ENCODE peak calls at places on chromosomes 4 and X, in ten cellular contexts. E, I, M, G, J, F, K, W, L and C are unnamed samples.

GRCh38 chr4:8893624-8894423 is 22.2 kb upstream of the HMX1 start:
- DNase-seq in G (no peak), J (no peak), W (no peak), I (no peak), K (no peak), F (no peak), M (no peak), E (peak), L (no peak), C (no peak)

GRCh38 chr4:30879841-30880240 is 159.7 kb downstream of the PCDH7 start:
- DNase-seq in E (no peak), G (no peak), M (no peak), W (no peak), J (no peak), L (no peak), K (no peak), F (no peak), I (no peak), C (no peak)

GRCh38 chr4:102196221-102196620 is 149.1 kb downstream of the SLC39A8 start:
- DNase-seq in I (no peak), K (no peak), J (no peak), M (peak), E (no peak), W (no peak), L (peak), F (peak), G (no peak), C (no peak)

GRCh38 chrX:12174358-12174757 is 36.1 kb downstream of the FRMPD4 start:
- DNase-seq in K (no peak), W (no peak), L (peak), G (no peak), F (no peak), M (no peak), E (no peak), I (no peak), J (no peak), C (no peak)

GRCh38 chr4:127120706-127121105 is 512.1 kb upstream of the INTU start:
- DNase-seq in K (no peak), M (no peak), J (no peak), L (no peak), F (no peak), E (no peak), G (no peak), W (no peak), I (no peak), C (no peak)

GRCh38 chr4:13103382-13104015 is 380.6 kb downstream of the RAB28 start:
- DNase-seq in M (no peak), J (no peak), K (no peak), G (no peak), W (no peak), F (no peak), L (no peak), I (no peak), E (no peak), C (no peak)

GRCh38 chr4:48653217-48654014 is 126.7 kb downstream of the FRYL start:
- DNase-seq in M (peak), W (peak), J (peak), G (no peak), F (no peak), L (peak), K (peak), E (peak), I (no peak), C (peak)

GRCh38 chrX:64394874-64395567 is at the start of gene MTMR8:
- DNase-seq in W (peak), G (peak), E (peak), L (no peak), M (peak), I (peak), J (peak), F (peak), K (peak), C (peak)

GRCh38 chr4:185892165-185892564 is 80.2 kb upstream of the SORBS2 start:
- DNase-seq in I (no peak), W (no peak), E (no peak), M (no peak), K (no peak), J (no peak), F (no peak), G (no peak), L (no peak), C (no peak)

GRCh38 chrX:38668788-38669187 is 107.4 kb downstream of the TSPAN7 start:
- DNase-seq in G (no peak), K (no peak), E (no peak), M (no peak), I (no peak), L (no peak), J (no peak), W (no peak), F (no peak), C (no peak)

GRCh38 chr4:76219299-76220055 is 5.9 kb upstream of the SCARB2 start:
- DNase-seq in M (peak), W (no peak), E (no peak), L (peak), J (no peak), F (peak), G (no peak), I (no peak), K (no peak), C (no peak)

GRCh38 chrX:45208121-45208856 is 7.6 kb upstream of the DIPK2B start:
- DNase-seq in G (no peak), K (no peak), E (no peak), W (no peak), M (no peak), J (no peak), L (no peak), F (no peak), I (no peak), C (no peak)

GRCh38 chr4:19005211-19005610 is 983.7 kb upstream of the LCORL start:
- DNase-seq in J (no peak), I (no peak), L (peak), W (no peak), G (no peak), E (no peak), F (no peak), K (no peak), M (peak), C (no peak)

GRCh38 chr4:183142566-183143545 is 43.8 kb downstream of the WWC2 start:
- DNase-seq in G (no peak), E (no peak), I (no peak), K (peak), M (peak), W (peak), F (peak), J (peak), L (peak), C (peak)

GRCh38 chr4:55675196-55675793 is 39.2 kb upstream of the NMU start:
- DNase-seq in F (no peak), E (no peak), I (no peak), L (no peak), W (no peak), G (no peak), K (no peak), J (no peak), M (no peak), C (no peak)

GRCh38 chr4:130479020-130479419 is 1383.1 kb downstream of the C4orf33 start:
- DNase-seq in L (peak), W (no peak), E (no peak), I (no peak), J (no peak), F (peak), G (no peak), K (no peak), M (peak), C (no peak)

GRCh38 chrX:155966876-155967275 is 30.6 kb upstream of the IL9R start:
- DNase-seq in M (peak), J (peak), W (no peak), K (no peak), G (peak), E (peak), L (peak), F (peak), I (no peak), C (no peak)

GRCh38 chr4:6465985-6466384 is 6.4 kb downstream of the PPP2R2C start:
- DNase-seq in M (no peak), I (no peak), F (no peak), K (no peak), J (no peak), E (no peak), L (no peak), W (no peak), G (no peak), C (no peak)

GRCh38 chr4:6032249-6033244 is 14.3 kb upstream of the C4orf50 start:
- DNase-seq in L (no peak), K (no peak), E (no peak), J (peak), F (no peak), W (no peak), I (no peak), M (no peak), G (no peak), C (no peak)

GRCh38 chr4:94256833-94257232 is 49.2 kb downstream of the SMARCAD1 start:
- DNase-seq in L (no peak), I (no peak), F (no peak), E (no peak), G (no peak), K (no peak), M (peak), W (no peak), J (no peak), C (no peak)

GRCh38 chr4:176499518-176499917 is 179.8 kb downstream of the SPCS3 start:
- DNase-seq in J (no peak), L (peak), W (no peak), F (peak), M (peak), G (no peak), I (no peak), E (no peak), K (no peak), C (no peak)

GRCh38 chr4:169312690-169313422 is 42.1 kb upstream of the SH3RF1 start:
- DNase-seq in J (no peak), K (no peak), G (no peak), I (no peak), F (no peak), W (no peak), L (no peak), E (no peak), M (no peak), C (no peak)

GRCh38 chrX:151397741-151398070 is 700 bp downstream of the VMA21 start:
- DNase-seq in L (no peak), E (no peak), M (peak), G (no peak), W (no peak), J (no peak), K (no peak), F (no peak), I (no peak), C (no peak)

GRCh38 chr4:52670739-52671138 is 11.6 kb upstream of the USP46 start:
- DNase-seq in L (no peak), W (no peak), I (no peak), M (no peak), G (no peak), E (no peak), J (no peak), K (no peak), F (no peak), C (no peak)

GRCh38 chr4:78520808-78521226 is 30.8 kb upstream of the ANXA3 start:
- DNase-seq in E (no peak), K (no peak), I (no peak), J (no peak), G (no peak), F (no peak), W (no peak), L (no peak), M (peak), C (no peak)

GRCh38 chrX:40373025-40373424 is 207.7 kb upstream of the ATP6AP2 start:
- DNase-seq in E (no peak), W (no peak), M (no peak), K (no peak), G (no peak), F (no peak), L (no peak), J (no peak), I (no peak), C (no peak)

GRCh38 chrX:39002466-39002865 is 201.2 kb downstream of the MID1IP1 start:
- DNase-seq in G (no peak), M (no peak), J (no peak), E (no peak), F (no peak), W (no peak), I (no peak), K (no peak), L (no peak), C (no peak)

GRCh38 chrX:130110379-130111219 is at the start of gene ELF4:
- DNase-seq in I (peak), K (peak), L (no peak), E (no peak), F (peak), M (peak), J (peak), G (peak), W (no peak), C (peak)

GRCh38 chr4:184752496-184753275 is 18.8 kb upstream of the CENPU start:
- DNase-seq in M (no peak), I (no peak), W (no peak), G (no peak), E (no peak), K (no peak), F (no peak), J (no peak), L (no peak), C (no peak)

GRCh38 chr4:100736651-100737450 is 219.0 kb upstream of the EMCN start:
- DNase-seq in M (peak), K (no peak), F (peak), E (no peak), I (no peak), W (no peak), L (peak), J (no peak), G (no peak), C (peak)

GRCh38 chrX:7596822-7597221 is 246.1 kb upstream of the VCX start:
- DNase-seq in L (no peak), E (no peak), W (no peak), M (no peak), K (no peak), F (no peak), G (no peak), I (no peak), J (no peak), C (no peak)

GRCh38 chrX:153468008-153468580 is 2.3 kb downstream of the HAUS7 start:
- DNase-seq in E (no peak), F (no peak), W (no peak), I (no peak), K (peak), J (peak), G (no peak), L (no peak), M (no peak), C (no peak)

GRCh38 chr4:119394826-119395225 is 72.9 kb upstream of the FABP2 start:
- DNase-seq in M (no peak), E (no peak), K (no peak), G (no peak), I (no peak), W (no peak), F (no peak), J (no peak), L (no peak), C (no peak)

DNA sequence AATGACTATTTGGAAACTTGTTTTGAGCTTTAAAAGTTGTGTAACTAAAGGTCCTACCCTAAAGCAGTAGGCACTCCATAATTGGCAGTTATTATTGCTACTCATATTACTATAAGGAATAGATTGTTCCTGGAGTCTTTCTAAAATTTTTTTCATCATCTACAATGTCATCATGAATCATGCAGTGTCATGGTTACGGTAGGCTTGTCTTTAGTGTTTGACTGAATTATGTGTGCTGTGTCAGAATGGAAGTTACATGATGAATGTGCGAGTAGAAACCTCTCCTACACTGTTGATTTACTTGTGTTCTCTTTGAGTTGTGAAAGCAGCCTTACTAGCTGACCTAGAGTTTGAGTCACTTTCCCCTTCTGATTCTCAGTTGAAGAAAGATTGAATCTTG is 1099.9 kb downstream of the RAPGEF2 start:
- DNase-seq in G (no peak), I (no peak), K (no peak), W (no peak), E (no peak), F (peak), L (no peak), J (no peak), M (peak), C (no peak)
- TF ChIP-seq CTCF in G (no peak), I (no peak), K (no peak), W (no peak), E (no peak), F (no peak), L (no peak), J (no peak), M (no peak), C (no peak)

DNA sequence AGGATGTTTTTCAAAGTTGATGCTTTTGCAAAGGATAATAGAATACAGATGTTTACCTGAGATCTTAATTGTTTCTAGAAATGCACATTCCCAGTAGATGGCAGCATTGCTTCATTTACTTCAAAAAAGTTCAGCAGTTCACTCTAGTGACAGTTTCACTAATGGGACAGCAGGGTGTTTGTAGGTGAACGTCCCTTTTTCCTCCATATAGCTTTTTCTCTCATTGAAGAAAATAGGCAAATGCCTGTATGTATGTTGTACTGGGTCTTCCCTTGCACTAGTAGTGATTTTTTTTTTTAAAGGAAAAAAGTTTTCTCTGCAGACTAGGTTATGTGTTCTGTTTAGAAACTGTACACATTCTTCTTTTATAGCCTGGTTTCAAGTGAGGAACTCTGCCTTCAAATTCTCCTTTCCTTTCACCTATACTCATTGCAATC is 86.2 kb downstream of the EGF start:
- DNase-seq in E (peak), G (peak), K (no peak), M (peak), L (peak), J (no peak), W (no peak), F (peak), I (no peak), C (peak)
- TF ChIP-seq CTCF in E (peak), G (peak), K (peak), M (peak), L (peak), J (peak), W (peak), F (peak), I (peak), C (peak)

DNA sequence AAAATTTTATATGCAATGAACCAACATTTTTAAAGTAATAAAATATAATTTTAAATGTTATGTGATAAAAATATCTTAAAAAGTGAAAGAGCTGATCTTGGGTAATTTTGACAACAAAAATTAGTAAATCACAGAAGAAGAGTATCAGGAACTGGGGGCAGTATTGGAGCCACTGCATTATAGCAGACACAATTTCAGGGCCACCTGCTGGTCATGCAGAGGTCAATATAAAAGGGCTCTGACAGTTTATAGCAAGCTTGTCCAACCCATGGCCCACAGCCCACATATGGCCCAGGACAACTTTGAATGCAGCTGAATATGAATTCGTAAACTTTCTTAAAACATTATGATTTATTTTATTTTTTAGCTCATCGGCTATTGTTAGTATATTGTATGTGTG is 13.0 kb upstream of the LEF1 start:
- DNase-seq in K (no peak), L (no peak), J (no peak), M (no peak), W (no peak), E (no peak), I (no peak), F (no peak), G (no peak), C (no peak)
- TF ChIP-seq CTCF in K (peak), L (no peak), J (no peak), M (no peak), W (no peak), E (no peak), I (peak), F (no peak), G (peak), C (no peak)

GRCh38 chr4:156693557-156693956 is 278.0 kb downstream of the PDGFC start:
- DNase-seq in E (no peak), F (no peak), K (no peak), G (no peak), J (no peak), I (no peak), W (no peak), L (no peak), M (no peak), C (no peak)
- TF ChIP-seq CTCF in E (no peak), F (no peak), K (no peak), G (no peak), J (no peak), I (no peak), W (no peak), L (no peak), M (no peak), C (no peak)

GRCh38 chr4:139453371-139454110 is 380 bp upstream of the RAB33B start:
- DNase-seq in W (peak), J (peak), F (peak), K (peak), I (peak), G (peak), M (peak), E (peak), L (peak), C (peak)
- TF ChIP-seq CTCF in W (no peak), J (no peak), F (peak), K (no peak), I (peak), G (peak), M (peak), E (no peak), L (no peak), C (no peak)

GRCh38 chr4:3071811-3072210 is 2.5 kb downstream of the HTT-AS start:
- DNase-seq in E (no peak), L (peak), I (no peak), K (no peak), M (no peak), J (no peak), F (no peak), W (no peak), G (no peak), C (no peak)

GRCh38 chr4:3074078-3074845 is at the start of the genes HTT and HTT-AS:
- DNase-seq in I (peak), J (peak), G (peak), M (peak), W (peak), F (peak), E (peak), L (peak), K (peak), C (peak)

GRCh38 chr4:3075652-3075981 is 1.1 kb downstream of the HTT start:
- DNase-seq in M (no peak), J (no peak), F (no peak), G (no peak), E (no peak), W (no peak), K (no peak), I (no peak), L (no peak), C (no peak)

GRCh38 chr4:3074846-3075651 is 568 bp downstream of the HTT start:
- DNase-seq in K (peak), L (peak), W (peak), M (peak), I (no peak), J (peak), G (peak), F (peak), E (peak), C (peak)

DNA sequence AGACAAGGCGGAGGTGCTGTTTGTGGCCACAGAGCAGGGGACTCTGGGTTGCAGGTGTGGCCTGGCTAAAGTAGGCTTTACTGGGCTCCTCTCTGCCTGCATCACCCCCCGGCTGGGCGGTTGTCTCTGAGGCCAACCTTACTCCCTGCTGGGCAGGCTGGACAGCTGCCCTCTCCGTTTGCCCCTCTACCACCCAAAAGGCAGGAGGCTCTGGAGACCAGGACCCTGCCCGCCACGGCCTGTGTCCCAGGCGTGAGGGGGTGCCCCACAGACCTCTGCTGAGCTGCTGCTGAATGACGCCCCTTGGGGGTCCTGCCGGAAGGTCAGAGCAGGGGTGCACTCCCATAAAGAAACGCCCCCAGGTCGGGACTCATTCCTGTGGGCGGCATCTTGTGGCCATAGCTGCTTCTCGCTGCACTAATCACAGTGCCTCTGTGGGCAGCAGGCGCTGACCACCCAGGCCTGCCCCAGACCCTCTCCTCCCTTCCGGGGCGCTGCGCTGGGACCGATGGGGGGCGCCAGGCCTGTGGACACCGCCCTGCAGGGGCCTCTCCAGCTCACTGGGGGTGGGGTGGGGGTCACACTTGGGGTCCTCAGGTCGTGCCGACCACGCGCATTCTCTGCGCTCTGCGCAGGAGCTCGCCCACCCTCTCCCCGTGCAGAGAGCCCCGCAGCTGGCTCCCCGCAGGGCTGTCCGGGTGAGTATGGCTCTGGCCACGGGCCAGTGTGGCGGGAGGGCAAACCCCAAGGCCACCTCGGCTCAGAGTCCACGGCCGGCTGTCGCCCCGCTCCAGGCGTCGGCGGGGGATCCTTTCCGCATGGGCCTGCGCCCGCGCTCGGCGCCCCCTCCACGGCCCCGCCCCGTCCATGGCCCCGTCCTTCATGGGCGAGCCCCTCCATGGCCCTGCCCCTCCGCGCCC is 920 bp downstream of the HTT-AS start:
- DNase-seq in L (no peak), E (no peak), W (peak), M (no peak), K (peak), F (no peak), G (no peak), I (peak), J (peak), C (peak)
- TF ChIP-seq CTCF in L (peak), E (no peak), W (no peak), M (no peak), K (peak), F (no peak), G (peak), I (no peak), J (no peak), C (no peak)